ENCODE peak calls at places on chromosomes 2 and 18, in six cellular contexts. L is H9, S is DMS53, V is small intestine, Z is fibroblast of lung, A is kidney glomerular epithelial cell. X is an unnamed sample.

GRCh38 chr2:55923091-55923977 is at the start of gene EFEMP1:
- DNase-seq in Z (peak; percentile 73), A (no peak), V (no peak), S (peak; percentile 74), L (peak; percentile 75), X (peak; percentile 68)

GRCh38 chr2:195535911-195536522 is 121.0 kb upstream of the SLC39A10 start:
- DNase-seq in L (no peak), Z (no peak), V (peak; percentile 58), A (no peak), S (no peak), X (no peak)

GRCh38 chr2:152587187-152587947 is 129.9 kb downstream of the PRPF40A start:
- DNase-seq in S (peak; percentile 3), V (peak; percentile 11), L (no peak), A (no peak), Z (peak; percentile 58), X (peak; percentile 33)

GRCh38 chr2:6410265-6410664 is 455.4 kb downstream of the CMPK2 start:
- DNase-seq in V (no peak), S (no peak), Z (peak; percentile 37), A (no peak), L (no peak), X (no peak)

GRCh38 chr2:189866296-189866695 is 82.0 kb downstream of the PMS1 start:
- DNase-seq in S (no peak), A (no peak), V (no peak), Z (peak; percentile 49), L (no peak), X (no peak)

GRCh38 chr18:49621851-49622351 is 60.0 kb downstream of the LIPG start:
- DNase-seq in A (no peak), S (no peak), Z (no peak), L (no peak), V (no peak), X (no peak)

GRCh38 chr2:9707008-9707407 is 76.2 kb upstream of the YWHAQ start:
- DNase-seq in A (no peak), S (peak; percentile 45), V (no peak), L (no peak), Z (no peak), X (no peak)

GRCh38 chr18:36539674-36540073 is 242.2 kb downstream of the FHOD3 start:
- DNase-seq in Z (no peak), A (no peak), L (no peak), V (no peak), S (no peak), X (no peak)

GRCh38 chr2:27849558-27849957 is 40.6 kb downstream of the RBKS start:
- DNase-seq in V (no peak), L (no peak), A (no peak), Z (peak; percentile 35), S (no peak), X (no peak)

GRCh38 chr2:190119257-190119656 is 56.7 kb upstream of the MSTN start:
- DNase-seq in L (peak; percentile 82), A (no peak), V (no peak), S (no peak), Z (peak; percentile 25), X (no peak)

GRCh38 chr2:68287580-68288441 is 31.9 kb downstream of the CNRIP1 start:
- DNase-seq in Z (peak; percentile 50), A (peak; percentile 37), V (no peak), S (no peak), L (no peak), X (peak; percentile 16)

GRCh38 chr18:48860276-48861180 is 90.2 kb downstream of the SMAD7 start:
- DNase-seq in V (no peak), L (no peak), A (no peak), Z (no peak), S (no peak), X (no peak)

GRCh38 chr2:127932199-127932877 is 46.6 kb upstream of the AMMECR1L start:
- DNase-seq in V (peak; percentile 5), Z (peak; percentile 62), A (peak; percentile 18), S (peak; percentile 51), L (no peak), X (peak; percentile 80)

GRCh38 chr18:28404721-28405120 is 227.8 kb upstream of the CDH2 start:
- DNase-seq in V (no peak), A (no peak), S (no peak), Z (no peak), L (no peak), X (no peak)

GRCh38 chr2:74375838-74376237 is 4.3 kb downstream of the DCTN1 start:
- DNase-seq in S (no peak), A (no peak), V (no peak), L (no peak), Z (no peak), X (no peak)

GRCh38 chr2:14524041-14524802 is 108.3 kb upstream of the LRATD1 start:
- DNase-seq in A (peak; percentile 14), Z (peak; percentile 80), S (peak; percentile 59), V (no peak), L (no peak), X (peak; percentile 89)

GRCh38 chr2:102358496-102358895 is 2.9 kb downstream of the IL18R1 start:
- DNase-seq in L (no peak), S (no peak), A (no peak), V (no peak), Z (no peak), X (no peak)

GRCh38 chr2:100136310-100136709 is 6.1 kb downstream of the AFF3 start:
- DNase-seq in V (no peak), A (no peak), Z (no peak), L (no peak), S (no peak), X (no peak)

GRCh38 chr18:12254137-12254819 is at the start of gene CIDEA:
- DNase-seq in L (peak; percentile 73), S (peak; percentile 58), V (no peak), A (no peak), Z (peak; percentile 42), X (no peak)

GRCh38 chr2:24191156-24191555 is 16.3 kb downstream of the FAM228A start:
- DNase-seq in Z (no peak), L (no peak), S (no peak), A (no peak), V (no peak), X (no peak)

GRCh38 chr2:58866040-58866439 is 624.9 kb upstream of the FANCL start:
- DNase-seq in V (no peak), A (no peak), L (peak; percentile 82), Z (no peak), S (no peak), X (no peak)

GRCh38 chr18:13245481-13246000 is 27.0 kb downstream of the LDLRAD4 start:
- DNase-seq in Z (no peak), A (no peak), L (no peak), S (no peak), V (peak; percentile 23), X (no peak)